ENCODE peak calls at places on chromosomes 3 and 15, in four cellular contexts. One of them, this sample, is unnamed.

GRCh38 chr15:57947282-57947681 is 118.2 kb downstream of the ALDH1A2 start:
- DNase-seq in Caco-2: no peak
- DNase-seq in activated T-helper 1 cell treated with Interleukin-2 at 50 U/mL for 16 hours: no peak
- DNase-seq in T-helper 2 cell: no peak
- DNase-seq in this sample: no peak

GRCh38 chr3:105835606-105836005 is 33.2 kb downstream of the CBLB start:
- DNase-seq in activated T-helper 1 cell treated with Interleukin-2 at 50 U/mL for 16 hours: no peak
- DNase-seq in Caco-2: no peak
- DNase-seq in T-helper 2 cell: no peak
- DNase-seq in this sample: no peak

GRCh38 chr15:52178765-52179164 is 12.4 kb downstream of the GNB5 start:
- DNase-seq in activated T-helper 1 cell treated with Interleukin-2 at 50 U/mL for 16 hours: no peak
- DNase-seq in T-helper 2 cell: no peak
- DNase-seq in Caco-2: no peak
- DNase-seq in this sample: peak

GRCh38 chr3:170563712-170564423 is 22.0 kb downstream of the SLC7A14 start:
- DNase-seq in activated T-helper 1 cell treated with Interleukin-2 at 50 U/mL for 16 hours: no peak
- DNase-seq in Caco-2: no peak
- DNase-seq in T-helper 2 cell: no peak
- DNase-seq in this sample: peak

GRCh38 chr15:39621961-39622360 is 41.1 kb downstream of the THBS1 start:
- DNase-seq in Caco-2: no peak
- DNase-seq in activated T-helper 1 cell treated with Interleukin-2 at 50 U/mL for 16 hours: no peak
- DNase-seq in T-helper 2 cell: no peak
- DNase-seq in this sample: no peak

GRCh38 chr15:90342655-90343054 is 9.4 kb upstream of the ZNF774 start:
- DNase-seq in T-helper 2 cell: no peak
- DNase-seq in Caco-2: no peak
- DNase-seq in activated T-helper 1 cell treated with Interleukin-2 at 50 U/mL for 16 hours: no peak
- DNase-seq in this sample: no peak

GRCh38 chr3:12983326-12983725 is 89.9 kb downstream of the IQSEC1 start:
- DNase-seq in Caco-2: no peak
- DNase-seq in activated T-helper 1 cell treated with Interleukin-2 at 50 U/mL for 16 hours: no peak
- DNase-seq in T-helper 2 cell: no peak
- DNase-seq in this sample: no peak

GRCh38 chr15:69060041-69060481 is 45.6 kb downstream of the NOX5 start:
- DNase-seq in activated T-helper 1 cell treated with Interleukin-2 at 50 U/mL for 16 hours: no peak
- DNase-seq in Caco-2: no peak
- DNase-seq in T-helper 2 cell: no peak
- DNase-seq in this sample: no peak

GRCh38 chr3:53232641-53233377 is 23.0 kb downstream of the TKT start:
- DNase-seq in T-helper 2 cell: no peak
- DNase-seq in activated T-helper 1 cell treated with Interleukin-2 at 50 U/mL for 16 hours: no peak
- DNase-seq in Caco-2: no peak
- DNase-seq in this sample: no peak

This sample was measured in ACHN.